ENCODE peak calls at places on chromosomes 5 and 9, in four cellular contexts. H is HL-60, V is K562, N is GM12878. D is an unnamed sample.

GRCh38 chr9:126335837-126336236 is 9.2 kb downstream of the MVB12B start:
- DNase-seq in H (no peak), N (no peak), V (no peak), D (no peak)

GRCh38 chr9:27377147-27377807 is 80.3 kb upstream of the EQTN start:
- DNase-seq in V (peak), H (no peak), N (no peak), D (no peak)

GRCh38 chr9:126203313-126203712 is 123.3 kb upstream of the MVB12B start:
- DNase-seq in H (no peak), V (peak), N (no peak), D (no peak)

GRCh38 chr5:38827525-38827924 is 18.3 kb upstream of the OSMR start:
- DNase-seq in V (no peak), N (no peak), H (no peak), D (no peak)

GRCh38 chr5:1561402-1561929 is 37.7 kb upstream of the LPCAT1 start:
- DNase-seq in H (no peak), V (no peak), N (no peak), D (no peak)

GRCh38 chr5:69152731-69153130 is 14.2 kb upstream of the CCNB1 start:
- DNase-seq in V (no peak), N (no peak), H (peak), D (no peak)

GRCh38 chr9:96491079-96491879 is 41.3 kb downstream of the HABP4 start:
- DNase-seq in H (no peak), V (no peak), N (no peak), D (no peak)

GRCh38 chr5:72487151-72487550 is 20.1 kb downstream of the ZNF366 start:
- DNase-seq in V (no peak), N (no peak), H (no peak), D (no peak)

GRCh38 chr5:385321-385720 is 57.7 kb upstream of the EXOC3 start:
- DNase-seq in H (no peak), N (no peak), V (no peak), D (no peak)

GRCh38 chr5:108418172-108418571 is 36.3 kb upstream of the FBXL17 start:
- DNase-seq in H (no peak), N (no peak), V (no peak), D (no peak)

GRCh38 chr9:88462191-88462590 is 72.8 kb upstream of the NXNL2 start:
- DNase-seq in V (no peak), H (no peak), N (no peak), D (no peak)

GRCh38 chr5:142320851-142321560 is 3.8 kb downstream of the SPRY4 start:
- DNase-seq in V (no peak), H (peak), N (no peak), D (no peak)
- TF ChIP-seq POLR2AphosphoS5 in V (no peak), H (no peak), N (no peak), D (no peak)

GRCh38 chr5:176778921-176779465 is 31.4 kb upstream of the UNC5A start:
- DNase-seq in V (no peak), N (no peak), H (no peak), D (no peak)
- TF ChIP-seq SPI1 in V (no peak), N (no peak), H (no peak), D (no peak)

GRCh38 chr5:58455966-58456365 is 3.9 kb downstream of the PLK2 start:
- DNase-seq in V (no peak), H (no peak), N (no peak), D (no peak)

GRCh38 chr5:58458851-58459275 is 1.0 kb downstream of the PLK2 start:
- DNase-seq in V (no peak), N (no peak), H (no peak), D (no peak)

GRCh38 chr5:58456486-58456885 is 3.4 kb downstream of the PLK2 start:
- DNase-seq in V (no peak), N (no peak), H (no peak), D (no peak)

GRCh38 chr5:58455495-58455894 is 4.4 kb downstream of the PLK2 start:
- DNase-seq in H (no peak), V (no peak), N (no peak), D (no peak)

GRCh38 chr5:58457040-58457439 is 2.8 kb downstream of the PLK2 start:
- DNase-seq in H (no peak), V (no peak), N (no peak), D (no peak)
- TF ChIP-seq POLR2AphosphoS5 in H (no peak), V (no peak), N (no peak), D (no peak)

DNA sequence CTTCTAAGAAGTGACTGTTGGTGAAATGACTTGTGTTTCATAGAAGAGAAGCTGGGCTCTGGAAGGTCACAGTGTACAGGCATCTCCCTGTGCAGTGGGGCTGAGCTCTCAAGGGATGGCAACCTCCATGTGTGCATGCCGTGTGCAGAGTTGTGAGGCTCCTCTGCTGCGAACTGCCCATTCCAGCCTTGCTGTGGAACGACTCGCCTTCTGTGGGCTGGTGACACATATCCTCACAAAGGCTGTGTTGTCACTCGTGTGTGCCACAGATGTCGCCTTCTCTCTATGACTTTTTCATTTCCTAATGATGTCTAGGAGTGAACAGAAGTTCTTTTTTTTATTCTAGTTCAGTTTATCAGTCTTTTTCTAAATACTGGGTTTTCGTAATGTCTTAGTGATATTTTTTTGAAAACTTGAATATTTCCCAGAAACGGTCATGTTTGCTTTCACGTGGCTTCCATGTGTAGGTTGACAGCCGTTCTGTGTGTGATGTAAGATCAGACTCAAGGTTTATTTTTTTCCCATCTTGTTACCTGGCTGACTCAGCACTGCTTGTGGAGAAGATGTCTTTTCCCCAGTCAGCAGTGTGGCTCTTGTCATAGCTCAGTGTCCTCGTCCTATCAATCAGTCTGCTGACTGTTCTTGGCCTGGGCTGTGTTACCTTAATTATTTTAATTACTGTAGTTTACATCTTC is 57.3 kb upstream of the CACNA1B start:
- DNase-seq in V (no peak), N (no peak), H (no peak), D (no peak)
- TF ChIP-seq SPI1 in V (no peak), N (no peak), H (no peak), D (no peak)

GRCh38 chr9:115910899-115911298 is 242.7 kb upstream of the PAPPA start:
- DNase-seq in V (no peak), N (no peak), H (no peak), D (no peak)

DNA sequence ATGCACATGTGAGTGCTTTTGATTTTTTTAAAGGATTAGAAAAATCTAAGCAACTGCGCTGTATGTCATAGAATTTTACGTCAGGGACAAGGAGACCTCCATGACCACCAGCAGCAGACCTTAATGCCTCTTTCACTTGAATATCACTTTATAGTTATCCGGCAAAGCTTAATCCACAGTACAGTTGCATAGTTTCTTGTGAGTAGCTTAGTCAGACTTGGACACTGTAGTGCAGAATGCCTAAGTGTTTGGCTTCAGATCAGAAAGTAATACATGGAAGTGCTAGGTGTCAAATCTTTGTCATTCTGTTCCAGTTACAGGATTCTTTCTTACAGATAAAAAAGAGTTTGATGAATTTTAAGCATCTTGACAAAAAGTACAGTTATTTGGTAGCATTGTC is 239.9 kb upstream of the PAPPA start:
- DNase-seq in H (no peak), V (no peak), N (no peak), D (no peak)
- TF ChIP-seq POLR2AphosphoS5 in H (no peak), V (no peak), N (no peak), D (no peak)

GRCh38 chr5:81315336-81315735 is 13.9 kb downstream of the ZCCHC9 start:
- DNase-seq in V (no peak), H (no peak), N (no peak), D (no peak)
- TF ChIP-seq SPI1 in V (no peak), H (no peak), N (no peak), D (no peak)

GRCh38 chr9:93663877-93664548 is 87.6 kb downstream of the PHF2 start:
- DNase-seq in N (no peak), V (no peak), H (no peak), D (no peak)

GRCh38 chr9:93662952-93663572 is 86.7 kb downstream of the PHF2 start:
- DNase-seq in V (no peak), H (no peak), N (no peak), D (no peak)

GRCh38 chr9:93661591-93661990 is 85.2 kb downstream of the PHF2 start:
- DNase-seq in V (no peak), H (no peak), N (no peak), D (no peak)

GRCh38 chr9:93660647-93661046 is 84.3 kb downstream of the PHF2 start:
- DNase-seq in N (no peak), H (no peak), V (no peak), D (no peak)

DNA sequence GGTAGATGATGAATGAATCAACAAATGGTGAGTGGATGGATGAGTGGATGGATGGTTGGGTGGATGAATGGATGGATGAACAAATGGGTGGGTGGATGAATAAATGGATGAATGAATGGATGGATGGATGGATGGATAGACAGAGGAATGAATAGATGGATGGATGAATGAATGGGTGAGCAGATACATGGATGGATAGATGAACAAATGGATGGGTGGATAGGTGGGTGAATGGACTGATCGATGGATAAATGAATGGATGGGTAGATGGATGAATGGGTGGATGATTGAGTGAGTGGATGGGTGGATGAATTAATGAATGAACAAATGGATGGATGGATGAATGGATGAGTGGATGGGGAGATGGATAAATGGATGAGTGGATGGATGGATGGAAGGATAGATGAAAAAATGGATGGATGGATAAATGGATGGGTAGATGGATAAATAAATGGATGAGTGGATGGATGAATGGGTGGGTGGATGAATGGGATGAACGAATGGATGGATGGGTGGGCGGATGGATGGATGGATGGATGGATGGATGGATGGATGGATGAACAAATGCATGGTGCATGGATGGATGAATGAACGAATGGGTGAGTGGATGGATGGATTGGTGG is 85.7 kb downstream of the PHF2 start:
- DNase-seq in N (no peak), H (no peak), V (no peak), D (no peak)
- TF ChIP-seq POLR2AphosphoS5 in N (no peak), H (no peak), V (no peak), D (no peak)